ENCODE peak calls at places on chromosomes 1 and 21, in four cellular contexts. Y is HAP-1, D is psoas muscle, B is heart left ventricle. Q is an unnamed sample.

GRCh38 chr1:98035587-98035986 is 114.8 kb upstream of the DPYD start:
- DNase-seq in Y (no peak), D (no peak), B (no peak), Q (peak; percentile 44)

GRCh38 chr1:43346636-43347035 is 9.0 kb downstream of the MPL start:
- DNase-seq in Y (no peak), D (no peak), B (no peak), Q (no peak)

GRCh38 chr1:119686661-119687060 is 25.1 kb upstream of the PHGDH start:
- DNase-seq in Y (no peak), D (no peak), B (no peak), Q (no peak)

GRCh38 chr21:39645331-39645730 is 32.6 kb downstream of the B3GALT5 start:
- DNase-seq in Y (no peak), D (no peak), B (no peak), Q (no peak)

GRCh38 chr1:45802343-45803298 is 791 bp upstream of the MAST2 start:
- DNase-seq in Y (peak; percentile 34), D (peak; percentile 87), B (peak; percentile 91), Q (peak; percentile 28)

GRCh38 chr1:24278726-24279125 is 40.4 kb upstream of the GRHL3 start:
- DNase-seq in Y (no peak), D (no peak), B (no peak), Q (no peak)

GRCh38 chr1:228974296-228974695 is 239.0 kb downstream of the RHOU start:
- DNase-seq in Y (no peak), D (no peak), B (no peak), Q (no peak)

GRCh38 chr1:208309771-208310170 is 65.6 kb upstream of the PLXNA2 start:
- DNase-seq in Y (no peak), D (no peak), B (no peak), Q (no peak)

GRCh38 chr1:101086783-101087182 is 61.2 kb upstream of the DPH5 start:
- DNase-seq in Y (no peak), D (no peak), B (no peak), Q (peak; percentile 18)

GRCh38 chr1:11479375-11479979 is 522 bp downstream of the DISP3 start:
- DNase-seq in Y (no peak), D (no peak), B (no peak), Q (peak; percentile 21)

GRCh38 chr1:58901008-58901407 is 117.2 kb upstream of the JUN start:
- DNase-seq in Y (no peak), D (no peak), B (no peak), Q (no peak)

GRCh38 chr21:45494135-45494850 is 47.9 kb downstream of the SLC19A1 start:
- DNase-seq in Y (no peak), D (peak; percentile 28), B (no peak), Q (no peak)

DNA sequence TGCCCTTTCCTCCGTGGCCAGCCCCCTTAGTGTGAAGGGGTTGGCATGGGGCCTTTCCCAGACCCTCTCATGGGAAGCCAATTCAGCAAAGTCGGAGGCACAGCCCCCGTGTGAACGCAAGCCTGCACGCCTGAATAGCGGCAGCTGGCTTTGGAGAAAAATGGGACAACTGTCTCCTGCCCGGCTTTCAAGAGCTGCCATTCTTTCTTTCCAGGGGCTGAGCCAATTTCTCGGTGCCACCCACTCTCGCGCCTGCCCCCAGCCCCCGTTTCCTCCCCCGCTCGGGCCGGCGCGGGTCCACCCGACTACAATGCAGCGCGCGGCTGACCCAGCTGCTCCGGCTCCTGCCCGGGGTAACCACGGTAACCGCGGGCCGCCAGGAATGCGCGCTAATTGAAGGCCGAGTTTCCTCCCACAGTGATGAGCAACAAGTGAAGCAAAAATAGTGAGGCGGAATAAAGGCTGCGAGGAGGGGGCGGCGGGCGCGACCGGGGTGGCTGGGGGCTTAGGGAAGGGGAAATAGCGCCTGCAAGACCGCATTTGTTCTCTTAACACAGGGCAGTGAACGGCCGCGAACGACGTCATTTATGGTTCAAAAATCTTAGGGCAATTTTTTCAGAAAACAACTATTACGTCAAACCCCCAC is 27.8 kb downstream of the ILDR2 start:
- DNase-seq in Y (peak; percentile 20), D (peak; percentile 57), B (peak; percentile 41), Q (peak; percentile 69)
- H3K4me1 ChIP-seq in Y (no peaks in the 10 kb centered on the region), D (no peaks in the 10 kb centered on the region), B (peaks cover 4% of the 10 kb centered on the region), Q (no peaks in the 10 kb centered on the region)

GRCh38 chr21:34199121-34199910 is 125.9 kb downstream of the MRPS6 start:
- DNase-seq in Y (no peak), D (no peak), B (no peak), Q (no peak)

GRCh38 chr21:34202553-34203332 is 129.4 kb downstream of the MRPS6 start:
- DNase-seq in Y (no peak), D (peak; percentile 70), B (no peak), Q (peak; percentile 60)

GRCh38 chr21:34201001-34201400 is 127.6 kb downstream of the MRPS6 start:
- DNase-seq in Y (no peak), D (no peak), B (no peak), Q (no peak)

GRCh38 chr21:34200288-34200905 is 127.0 kb downstream of the MRPS6 start:
- DNase-seq in Y (no peak), D (peak; percentile 63), B (no peak), Q (peak; percentile 82)

GRCh38 chr21:34201441-34201838 is 128.1 kb downstream of the MRPS6 start:
- DNase-seq in Y (no peak), D (no peak), B (no peak), Q (peak; percentile 6)
- H3K4me1 ChIP-seq in Y (peaks cover 5% of the 10 kb centered on the region), D (peaks cover 14% of the 10 kb centered on the region), B (peaks cover 61% of the 10 kb centered on the region), Q (peaks cover 39% of the 10 kb centered on the region)

GRCh38 chr1:22053018-22053860 is 730 bp downstream of the CDC42 start:
- DNase-seq in Y (peak; percentile 46), D (peak; percentile 83), B (peak; percentile 75), Q (peak; percentile 87)
- H3K4me1 ChIP-seq in Y (peaks cover 11% of the 10 kb centered on the region), D (peaks cover 42% of the 10 kb centered on the region), B (peaks cover 63% of the 10 kb centered on the region), Q (peaks cover 24% of the 10 kb centered on the region)

DNA sequence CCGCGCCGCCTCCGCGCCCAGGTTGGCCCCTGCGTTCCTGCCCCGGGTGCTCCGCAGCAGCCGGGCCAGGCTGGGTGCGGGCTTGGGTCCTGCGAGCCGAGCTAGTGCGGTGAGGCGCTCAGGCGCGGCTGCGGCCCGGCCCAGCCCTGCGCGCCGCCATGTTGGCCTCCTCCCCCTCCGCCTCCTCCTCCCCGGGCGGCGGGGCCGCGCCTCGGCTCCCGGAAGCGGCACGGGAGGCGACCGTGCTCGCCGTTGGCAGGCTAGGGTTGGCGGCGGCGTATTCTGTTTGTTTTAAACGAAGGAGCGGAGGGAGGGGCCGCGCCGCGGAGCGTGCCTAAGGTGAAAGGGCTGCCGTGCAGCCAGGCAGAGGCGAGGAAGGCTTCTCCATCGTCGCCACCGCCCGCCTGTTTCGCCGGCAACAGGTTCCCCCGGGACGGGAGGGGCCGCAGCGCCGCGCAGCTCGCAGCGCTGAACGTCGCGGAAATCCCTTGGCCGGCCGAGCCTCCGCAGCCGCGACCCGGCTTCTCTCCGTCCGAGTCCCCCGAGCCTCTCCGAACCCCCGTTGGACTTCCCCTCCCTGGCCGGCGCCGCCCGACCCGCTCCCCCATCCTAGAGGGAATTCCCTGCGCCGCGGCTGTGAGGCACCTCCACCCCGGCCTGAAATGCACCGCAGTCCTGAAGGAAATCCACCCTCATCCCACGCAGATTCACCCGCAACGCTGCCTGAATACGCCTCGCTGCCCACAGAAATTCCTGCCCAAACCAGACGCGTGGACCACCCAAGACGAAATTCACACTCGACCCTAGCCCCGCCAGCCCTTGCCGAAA is at the start of gene USP24:
- DNase-seq in Y (peak; percentile 63), D (peak; percentile 90), B (peak; percentile 83), Q (peak; percentile 77)
- H3K4me1 ChIP-seq in Y (peaks cover 28% of the 10 kb centered on the region), D (peaks cover 51% of the 10 kb centered on the region), B (peaks cover 65% of the 10 kb centered on the region), Q (peaks cover 25% of the 10 kb centered on the region)

GRCh38 chr1:91757760-91758545 is 128.0 kb downstream of the TGFBR3 start:
- DNase-seq in Y (no peak), D (no peak), B (no peak), Q (no peak)
- H3K4me1 ChIP-seq in Y (peaks cover 9% of the 10 kb centered on the region), D (peaks cover 24% of the 10 kb centered on the region), B (peaks cover 40% of the 10 kb centered on the region), Q (peaks cover 13% of the 10 kb centered on the region)

GRCh38 chr1:172898866-172899265 is 151.9 kb downstream of the TNFSF18 start:
- DNase-seq in Y (no peak), D (no peak), B (no peak), Q (peak; percentile 27)
- H3K4me1 ChIP-seq in Y (peaks cover 2% of the 10 kb centered on the region), D (peaks cover 19% of the 10 kb centered on the region), B (peaks cover 26% of the 10 kb centered on the region), Q (no peaks in the 10 kb centered on the region)

DNA sequence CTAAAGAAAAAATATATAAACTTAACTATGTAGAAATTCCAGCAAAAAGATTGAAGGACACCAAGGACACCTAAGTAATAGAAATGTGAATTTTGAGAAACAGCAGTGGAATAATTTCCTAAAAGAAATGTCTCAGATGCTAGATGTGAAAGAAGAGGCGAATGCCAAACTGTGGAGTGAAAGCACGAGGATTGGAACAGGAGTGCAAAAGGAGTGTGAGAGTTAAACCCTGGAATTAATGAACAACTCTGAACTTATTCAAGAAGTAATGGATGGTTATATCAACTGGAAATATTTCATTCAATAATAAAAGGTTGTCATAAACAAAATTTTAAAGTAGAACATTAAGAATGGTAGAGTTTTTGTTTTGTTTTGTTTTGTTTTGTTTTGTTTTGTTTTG is 78.5 kb upstream of the SGIP1 start:
- DNase-seq in Y (no peak), D (no peak), B (no peak), Q (no peak)
- H3K4me1 ChIP-seq in Y (no peaks in the 10 kb centered on the region), D (peaks cover 2% of the 10 kb centered on the region), B (peaks cover 4% of the 10 kb centered on the region), Q (peaks cover 13% of the 10 kb centered on the region)

Q was measured in cardiac muscle cell.